ENCODE peak calls at places on chromosomes 12 and 14, in nine cellular contexts. R is fibroblast of pulmonary artery; X is activated CD4-positive, alpha-beta T cell treated with anti-CD3 and anti-CD28 coated beads, Interleukin-2, amount 50 U/mL, for 48 hours; M is skeletal muscle cell; W is hippocampal formation; Q is stimulated activated CD4-positive, alpha-beta T cell treated with anti-CD3 and anti-CD28 coated beads, Interleukin-4, amount 100 ng/mL, for 48 hours; D is HS-5; E is activated CD8-positive, alpha-beta memory T cell treated with anti-CD3 and anti-CD28 coated beads, Interleukin-2, amount 50 U/mL, for 48 hours; Z is NCI-H2081. G is an unnamed sample.

GRCh38 chr12:132550014-132550802 is 60.2 kb downstream of the LRCOL1 start:
- DNase-seq in E (no peak), Z (no peak), D (no peak), Q (no peak), M (no peak), X (no peak), W (no peak), R (no peak), G (no peak)

GRCh38 chr12:91778938-91779400 is 366.7 kb downstream of the BTG1 start:
- DNase-seq in Z (no peak), M (peak), D (peak), Q (no peak), R (peak), E (no peak), X (peak), W (no peak), G (peak)

GRCh38 chr12:1171657-1172056 is 180.6 kb downstream of the ERC1 start:
- DNase-seq in D (no peak), Q (no peak), R (no peak), E (no peak), Z (peak), X (no peak), W (no peak), M (no peak), G (no peak)

GRCh38 chr14:91149462-91149861 is 35.6 kb downstream of the DGLUCY start:
- DNase-seq in X (no peak), D (peak), W (peak), Z (no peak), Q (no peak), E (no peak), R (peak), M (peak), G (no peak)

GRCh38 chr12:126936181-126936851 is 1330.7 kb upstream of the TMEM132C start:
- DNase-seq in W (peak), D (no peak), R (no peak), Z (no peak), Q (no peak), E (no peak), X (no peak), M (no peak), G (no peak)

GRCh38 chr14:74531467-74531866 is 37.9 kb downstream of the ISCA2 start:
- DNase-seq in D (no peak), W (no peak), R (peak), Q (no peak), X (no peak), M (no peak), Z (no peak), E (no peak), G (no peak)

GRCh38 chr12:42924482-42924881 is 334.9 kb upstream of the PRICKLE1 start:
- DNase-seq in R (no peak), X (no peak), W (no peak), E (no peak), Q (no peak), D (no peak), M (no peak), Z (no peak), G (no peak)

GRCh38 chr14:61179061-61179675 is 102.0 kb downstream of the TMEM30B start:
- DNase-seq in D (no peak), R (peak), X (no peak), Z (no peak), E (no peak), W (no peak), Q (no peak), M (no peak), G (no peak)

GRCh38 chr12:9064201-9064814 is 51.4 kb downstream of the A2M start:
- DNase-seq in D (no peak), W (peak), R (peak), X (peak), Q (peak), E (peak), M (no peak), Z (peak), G (peak)

GRCh38 chr14:96268426-96269358 is 12.7 kb downstream of the BDKRB1 start:
- DNase-seq in D (peak), M (peak), R (peak), E (no peak), X (no peak), Q (no peak), W (no peak), Z (no peak), G (no peak)

G was measured in HL-60.